ENCODE peak calls at places on chromosomes 4 and X, in four cellular contexts. One of them, this sample, is unnamed.

GRCh38 chrX:20427173-20427770 is 160.6 kb upstream of the RPS6KA3 start:
- DNase-seq in mesendoderm: peak; percentile 32
- DNase-seq in H1: no peak
- DNase-seq in trophoblast cell: no peak
- DNase-seq in this sample: no peak

GRCh38 chrX:41779058-41779564 is 55.1 kb downstream of the GPR82 start:
- DNase-seq in mesendoderm: no peak
- DNase-seq in H1: no peak
- DNase-seq in trophoblast cell: no peak
- DNase-seq in this sample: no peak

GRCh38 chrX:131288738-131289511 is at the start of gene IGSF1:
- DNase-seq in mesendoderm: peak; percentile 90
- DNase-seq in H1: peak; percentile 67
- DNase-seq in trophoblast cell: no peak
- DNase-seq in this sample: peak; percentile 90

GRCh38 chrX:7448123-7448522 is 300.2 kb upstream of the PUDP start:
- DNase-seq in mesendoderm: no peak
- DNase-seq in H1: no peak
- DNase-seq in trophoblast cell: no peak
- DNase-seq in this sample: no peak

GRCh38 chr4:22500831-22501714 is 14.8 kb downstream of the ADGRA3 start:
- DNase-seq in mesendoderm: peak; percentile 41
- DNase-seq in H1: no peak
- DNase-seq in trophoblast cell: no peak
- DNase-seq in this sample: no peak

GRCh38 chrX:28843817-28844216 is 256.6 kb downstream of the IL1RAPL1 start:
- DNase-seq in mesendoderm: peak; percentile 29
- DNase-seq in H1: no peak
- DNase-seq in trophoblast cell: no peak
- DNase-seq in this sample: peak; percentile 26

GRCh38 chrX:81241753-81242152 is 39.9 kb downstream of the SH3BGRL start:
- DNase-seq in mesendoderm: no peak
- DNase-seq in H1: no peak
- DNase-seq in trophoblast cell: no peak
- DNase-seq in this sample: no peak

GRCh38 chrX:30246769-30247489 is at the start of gene MAGEB1:
- DNase-seq in mesendoderm: peak; percentile 84
- DNase-seq in H1: peak; percentile 33
- DNase-seq in trophoblast cell: no peak
- DNase-seq in this sample: peak; percentile 78

GRCh38 chrX:63750846-63751245 is 34.2 kb downstream of the ARHGEF9 start:
- DNase-seq in mesendoderm: peak; percentile 40
- DNase-seq in H1: no peak
- DNase-seq in trophoblast cell: no peak
- DNase-seq in this sample: no peak

GRCh38 chr4:14985843-14986242 is 16.4 kb upstream of the CPEB2 start:
- DNase-seq in mesendoderm: no peak
- DNase-seq in H1: no peak
- DNase-seq in trophoblast cell: no peak
- DNase-seq in this sample: no peak

GRCh38 chrX:19659929-19660328 is 144.6 kb upstream of the MAP3K15 start:
- DNase-seq in mesendoderm: no peak
- DNase-seq in H1: no peak
- DNase-seq in trophoblast cell: no peak
- DNase-seq in this sample: no peak

GRCh38 chr4:38128478-38129451 is 168.6 kb downstream of the PTTG2 start:
- DNase-seq in mesendoderm: peak; percentile 76
- DNase-seq in H1: peak; percentile 59
- DNase-seq in trophoblast cell: no peak
- DNase-seq in this sample: peak; percentile 74

GRCh38 chr4:130825283-130825682 is 1729.3 kb downstream of the C4orf33 start:
- DNase-seq in mesendoderm: no peak
- DNase-seq in H1: no peak
- DNase-seq in trophoblast cell: no peak
- DNase-seq in this sample: no peak

GRCh38 chr4:16686195-16686594 is 212.2 kb downstream of the LDB2 start:
- DNase-seq in mesendoderm: no peak
- DNase-seq in H1: no peak
- DNase-seq in trophoblast cell: no peak
- DNase-seq in this sample: no peak

GRCh38 chr4:151407466-151408379 is 1.3 kb upstream of the FHIP1A start:
- DNase-seq in mesendoderm: peak; percentile 49
- DNase-seq in H1: no peak
- DNase-seq in trophoblast cell: no peak
- DNase-seq in this sample: peak; percentile 53

GRCh38 chr4:47913328-47913727 is 1.1 kb downstream of the NFXL1 start:
- DNase-seq in mesendoderm: peak; percentile 49
- DNase-seq in H1: no peak
- DNase-seq in trophoblast cell: peak; percentile 56
- DNase-seq in this sample: no peak

GRCh38 chr4:186291256-186291890 is 25.4 kb downstream of the F11 start:
- DNase-seq in mesendoderm: no peak
- DNase-seq in H1: no peak
- DNase-seq in trophoblast cell: no peak
- DNase-seq in this sample: no peak

GRCh38 chr4:27023366-27023765 is 162.7 kb downstream of the STIM2 start:
- DNase-seq in mesendoderm: no peak
- DNase-seq in H1: no peak
- DNase-seq in trophoblast cell: no peak
- DNase-seq in this sample: no peak

GRCh38 chrX:45524296-45524695 is 323.6 kb upstream of the DIPK2B start:
- DNase-seq in mesendoderm: no peak
- DNase-seq in H1: no peak
- DNase-seq in trophoblast cell: no peak
- DNase-seq in this sample: no peak

GRCh38 chrX:120310861-120311631 is at the start of gene TMEM255A:
- DNase-seq in mesendoderm: peak; percentile 71
- DNase-seq in H1: no peak
- DNase-seq in trophoblast cell: peak; percentile 7
- DNase-seq in this sample: peak; percentile 61

GRCh38 chr4:85151349-85151748 is 184.9 kb upstream of the WDFY3 start:
- DNase-seq in mesendoderm: no peak
- DNase-seq in H1: no peak
- DNase-seq in trophoblast cell: no peak
- DNase-seq in this sample: no peak

DNA sequence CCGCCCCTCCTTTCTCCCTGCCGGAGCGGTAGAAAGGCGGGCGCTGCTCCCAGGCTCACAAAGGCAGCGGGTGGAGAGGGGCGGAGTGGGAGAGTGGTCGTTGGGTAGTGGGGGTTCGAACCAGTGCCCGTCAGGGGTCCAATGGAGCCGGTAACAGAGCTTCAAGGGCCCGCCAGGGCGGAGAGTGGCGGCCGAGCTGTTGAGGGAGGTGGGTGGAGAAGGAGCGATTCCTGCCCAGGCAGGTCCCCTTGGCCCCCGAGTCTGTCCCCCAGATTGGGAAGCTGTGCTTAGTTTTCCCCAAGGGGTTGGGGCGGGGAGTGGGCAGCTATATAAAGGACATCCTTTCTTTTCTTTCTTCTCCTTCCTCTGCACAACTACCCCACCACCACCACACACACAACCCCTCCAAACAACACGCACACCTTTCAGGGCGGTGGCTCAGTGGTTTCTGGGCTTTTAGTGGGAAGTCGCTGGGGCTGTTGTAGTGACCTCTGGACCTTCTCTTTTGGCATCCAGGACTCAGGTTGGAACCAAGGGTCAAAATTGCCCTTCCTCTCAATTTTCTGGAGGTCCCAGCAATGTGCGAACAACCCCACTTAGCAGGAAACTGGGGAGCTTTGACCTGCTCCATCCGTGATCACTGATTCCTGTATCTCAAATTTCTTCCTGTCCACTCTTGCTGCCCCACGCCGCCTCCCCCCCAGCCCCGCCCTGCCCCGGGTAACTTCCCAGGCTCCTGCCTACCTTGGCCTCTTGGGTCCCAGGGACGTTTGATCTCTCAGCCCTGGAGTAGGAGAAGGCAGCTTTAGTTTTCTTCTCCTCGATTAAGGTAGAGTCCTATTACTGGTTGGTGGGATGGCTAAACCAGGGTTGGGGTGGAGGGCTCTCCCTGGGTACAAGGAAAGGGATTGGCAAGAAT is 1.9 kb downstream of the EFNB1 start:
- DNase-seq in mesendoderm: no peak
- DNase-seq in H1: no peak
- DNase-seq in trophoblast cell: no peak
- DNase-seq in this sample: peak; percentile 22
- H3K4ac ChIP-seq in mesendoderm: no peak overlapping the region
- H3K4ac ChIP-seq in H1: no peak overlapping the region
- H3K4ac ChIP-seq in trophoblast cell: no peak overlapping the region
- H3K4ac ChIP-seq in this sample: no peak overlapping the region

DNA sequence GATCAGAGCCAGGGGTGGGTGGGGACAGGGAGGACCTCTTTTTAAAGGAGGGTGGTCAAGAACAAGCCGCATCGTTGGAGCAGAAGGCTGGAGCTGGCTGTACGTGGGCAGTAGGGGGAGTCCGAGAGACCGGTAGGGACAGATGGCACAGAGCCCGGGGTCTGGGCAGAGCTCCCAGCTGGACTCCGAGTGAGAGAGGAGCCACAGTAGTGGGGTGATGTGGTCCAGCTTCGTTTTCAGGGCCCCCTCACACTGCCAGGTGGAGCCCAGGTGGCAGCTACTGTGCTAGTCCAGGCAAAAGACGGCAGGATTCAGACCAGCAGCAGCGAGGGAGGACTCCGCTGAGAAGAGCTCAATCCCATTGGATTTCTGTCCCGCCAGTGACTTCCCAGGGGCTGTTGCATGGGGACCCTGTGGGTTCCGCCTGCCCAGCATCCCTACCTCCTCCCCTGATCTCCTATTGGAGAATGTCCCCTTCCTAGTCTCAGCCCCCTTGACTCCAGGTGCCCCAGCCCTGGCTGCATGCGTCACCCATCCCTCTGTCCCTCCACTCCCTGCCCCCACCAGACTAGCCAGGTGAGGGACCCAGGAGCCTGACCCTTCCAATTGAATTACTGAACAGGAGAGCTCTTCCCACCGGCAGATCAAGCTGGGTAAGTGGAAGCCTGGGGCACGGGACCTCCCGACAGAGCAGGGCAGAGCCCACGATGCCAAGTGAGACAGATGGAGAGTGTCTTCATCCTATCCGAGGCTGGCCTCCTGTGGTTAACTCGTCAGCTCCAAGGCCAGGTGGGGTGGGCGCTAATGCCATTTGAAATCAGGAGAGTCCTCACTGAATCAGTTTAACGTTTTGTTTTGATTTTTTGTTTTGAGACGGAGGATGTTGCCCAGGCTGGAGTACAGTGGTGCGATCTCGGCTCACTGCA is 2.9 kb downstream of the ARHGAP4 start:
- DNase-seq in mesendoderm: no peak
- DNase-seq in H1: no peak
- DNase-seq in trophoblast cell: no peak
- DNase-seq in this sample: peak; percentile 47
- H3K79me2 ChIP-seq in mesendoderm: no peaks in the 10 kb centered on the region
- H3K79me2 ChIP-seq in H1: no peaks in the 10 kb centered on the region
- H3K79me2 ChIP-seq in trophoblast cell: peaks cover 7% of the 10 kb centered on the region
- H3K79me2 ChIP-seq in this sample: no peaks in the 10 kb centered on the region

DNA sequence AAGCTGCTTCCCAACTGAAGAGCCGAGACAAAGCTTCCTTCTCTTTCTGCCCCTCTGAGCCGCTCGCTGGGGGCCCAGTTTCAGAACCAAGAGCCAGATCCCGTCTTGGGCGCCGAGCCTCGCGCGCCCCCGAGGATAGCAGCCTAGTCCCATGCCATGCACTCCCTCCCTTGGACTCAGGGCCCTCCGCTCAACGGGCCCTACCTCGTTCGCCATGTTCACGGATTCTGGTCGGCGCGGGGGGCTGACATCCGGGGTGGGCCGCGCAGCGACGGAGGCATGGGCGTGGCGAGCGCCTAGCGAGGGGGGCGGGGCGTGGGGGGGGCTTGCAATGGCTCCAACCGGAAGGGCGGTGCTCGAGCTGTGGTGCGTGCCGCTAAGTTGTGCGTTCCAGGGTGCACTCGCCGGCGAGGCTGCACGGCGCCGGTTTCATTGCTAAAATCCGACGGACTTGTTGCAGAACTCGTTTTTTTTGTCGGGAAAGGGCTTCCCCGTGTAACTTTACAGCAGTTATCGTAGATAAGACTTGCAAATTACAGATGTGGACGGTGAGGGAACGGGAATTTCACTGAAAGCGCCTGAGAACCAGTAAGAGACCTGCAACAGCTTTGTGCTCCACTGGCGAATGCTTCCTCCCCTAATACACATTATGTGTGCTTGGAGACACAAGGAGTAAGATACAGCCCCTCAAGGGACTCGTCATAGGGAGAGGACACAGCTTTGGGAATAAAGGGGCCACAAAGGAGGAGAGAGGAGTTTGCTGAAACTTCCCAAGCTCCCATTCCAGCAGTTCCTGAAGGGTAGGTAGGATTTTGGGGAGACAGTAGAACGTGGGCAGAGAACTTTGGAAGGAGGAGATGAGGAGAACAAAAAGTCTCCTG is at the start of gene ADH5:
- DNase-seq in mesendoderm: peak; percentile 90
- DNase-seq in H1: peak; percentile 44
- DNase-seq in trophoblast cell: peak; percentile 63
- DNase-seq in this sample: peak; percentile 89
- H3K4ac ChIP-seq in mesendoderm: peak within 1 kb of the TSS; percentile 65
- H3K4ac ChIP-seq in H1: peak within 1 kb of the TSS; percentile 97
- H3K4ac ChIP-seq in trophoblast cell: peak within 1 kb of the TSS; percentile 100
- H3K4ac ChIP-seq in this sample: no peak within 1 kb of the TSS

GRCh38 chr4:55395218-55395528 is 584 bp upstream of the TMEM165 start:
- DNase-seq in mesendoderm: no peak
- DNase-seq in H1: no peak
- DNase-seq in trophoblast cell: no peak
- DNase-seq in this sample: no peak
- H3K79me2 ChIP-seq in mesendoderm: peaks cover 39% of the 10 kb centered on the region
- H3K79me2 ChIP-seq in H1: peaks cover 30% of the 10 kb centered on the region
- H3K79me2 ChIP-seq in trophoblast cell: peaks cover 18% of the 10 kb centered on the region
- H3K79me2 ChIP-seq in this sample: peaks cover 31% of the 10 kb centered on the region

GRCh38 chr4:118278473-118279274 is 74.1 kb downstream of the PRSS12 start:
- DNase-seq in mesendoderm: peak; percentile 98
- DNase-seq in H1: peak; percentile 91
- DNase-seq in trophoblast cell: peak; percentile 97
- DNase-seq in this sample: peak; percentile 97
- H3K4ac ChIP-seq in mesendoderm: peak overlapping the region; percentile 86
- H3K4ac ChIP-seq in H1: peak overlapping the region; percentile 89
- H3K4ac ChIP-seq in trophoblast cell: peak overlapping the region; percentile 68
- H3K4ac ChIP-seq in this sample: no peak overlapping the region

DNA sequence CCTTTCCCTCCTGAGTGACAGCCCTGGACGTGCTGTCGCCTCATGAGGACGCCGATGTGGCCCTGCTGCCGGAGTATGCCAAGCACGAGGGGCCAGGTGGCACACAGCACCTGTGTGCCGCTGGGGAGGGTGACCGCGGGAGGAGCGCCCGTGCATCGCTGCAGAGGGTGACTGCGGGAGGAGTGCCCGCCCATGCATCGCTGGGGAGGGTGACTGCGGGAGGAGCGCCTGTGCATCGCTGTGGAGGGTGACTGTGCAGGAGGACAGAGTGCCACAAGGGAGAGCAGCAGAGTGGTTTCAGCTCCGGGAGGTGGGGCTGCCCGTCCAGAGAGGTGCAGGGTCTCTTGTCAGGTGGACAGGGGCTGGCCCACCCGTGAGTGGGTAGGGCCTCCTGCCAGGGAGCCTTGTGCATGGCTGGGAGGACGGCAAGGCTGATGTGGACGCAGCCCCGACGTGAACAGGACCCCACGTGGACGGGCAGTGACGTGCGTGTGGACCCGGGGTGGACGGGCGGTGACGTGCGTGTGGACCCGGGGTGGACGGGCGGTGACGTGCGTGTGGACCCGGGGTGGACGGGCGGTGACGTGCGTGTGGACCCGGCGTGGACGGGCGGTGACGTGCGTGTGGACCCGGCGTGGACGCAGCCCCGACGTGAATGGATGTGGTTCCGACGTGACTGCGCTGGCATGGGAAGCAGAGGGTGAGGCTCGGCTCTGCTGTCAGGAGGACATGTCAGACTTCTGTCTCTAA is 14.7 kb downstream of the PCGF3 start:
- DNase-seq in mesendoderm: no peak
- DNase-seq in H1: no peak
- DNase-seq in trophoblast cell: no peak
- DNase-seq in this sample: no peak
- H3K79me2 ChIP-seq in mesendoderm: peaks cover 66% of the 10 kb centered on the region
- H3K79me2 ChIP-seq in H1: no peaks in the 10 kb centered on the region
- H3K79me2 ChIP-seq in trophoblast cell: peaks cover 30% of the 10 kb centered on the region
- H3K79me2 ChIP-seq in this sample: peaks cover 27% of the 10 kb centered on the region